ENCODE peak calls at places on chromosomes 4 and X, in five cellular contexts. G is PC-3; T is foreskin fibroblast; B is CD4-positive, alpha-beta T cell; I is IMR-90. P is an unnamed sample.

GRCh38 chr4:184805462-184806245 is 20.1 kb downstream of the ACSL1 start:
- DNase-seq in G (peak; percentile 15), T (no peak), B (no peak), I (no peak), P (no peak)

GRCh38 chr4:170599894-170600293 is 510.1 kb upstream of the AADAT start:
- DNase-seq in G (no peak), T (no peak), B (no peak), I (no peak), P (no peak)

GRCh38 chr4:159010563-159011260 is 92.2 kb upstream of the RAPGEF2 start:
- DNase-seq in G (peak; percentile 68), T (peak; percentile 81), B (no peak), I (peak; percentile 67), P (no peak)

GRCh38 chr4:21307709-21308108 is 607.5 kb downstream of the PACRGL start:
- DNase-seq in G (no peak), T (no peak), B (no peak), I (no peak), P (no peak)

GRCh38 chr4:28921886-28922285 is 1798.3 kb upstream of the PCDH7 start:
- DNase-seq in G (peak; percentile 3), T (no peak), B (no peak), I (no peak), P (no peak)

GRCh38 chrX:19772306-19772705 is 115.1 kb downstream of the SH3KBP1 start:
- DNase-seq in G (peak; percentile 30), T (peak; percentile 39), B (no peak), I (peak; percentile 38), P (no peak)

GRCh38 chr4:69167300-69167699 is 47.2 kb downstream of the UGT2B11 start:
- DNase-seq in G (no peak), T (no peak), B (no peak), I (peak; percentile 2), P (no peak)

GRCh38 chr4:145868637-145869409 is 69.8 kb downstream of the ZNF827 start:
- DNase-seq in G (peak; percentile 46), T (no peak), B (no peak), I (peak; percentile 12), P (no peak)

GRCh38 chr4:107153228-107153627 is 117.1 kb upstream of the DKK2 start:
- DNase-seq in G (no peak), T (no peak), B (no peak), I (no peak), P (no peak)

GRCh38 chr4:174284181-174284886 is 623 bp downstream of the CEP44 start:
- DNase-seq in G (peak; percentile 61), T (peak; percentile 43), B (no peak), I (peak; percentile 71), P (no peak)

GRCh38 chrX:1673337-1673736 is 58.5 kb downstream of the ASMT start:
- DNase-seq in G (peak; percentile 54), T (no peak), B (no peak), I (no peak), P (no peak)

GRCh38 chr4:105023668-105024055 is 123.0 kb upstream of the TET2 start:
- DNase-seq in G (no peak), T (no peak), B (no peak), I (no peak), P (no peak)

GRCh38 chr4:66649236-66649635 is 896.1 kb downstream of the CENPC start:
- DNase-seq in G (no peak), T (no peak), B (no peak), I (no peak), P (no peak)

GRCh38 chr4:59553063-59553738 is 1646.9 kb upstream of the ADGRL3 start:
- DNase-seq in G (peak; percentile 88), T (peak; percentile 52), B (no peak), I (no peak), P (no peak)

GRCh38 chr4:143559757-143560147 is 46.2 kb downstream of the SMARCA5 start:
- DNase-seq in G (no peak), T (no peak), B (peak; percentile 2), I (no peak), P (no peak)

GRCh38 chr4:79209822-79210635 is 115.8 kb downstream of the NAA11 start:
- DNase-seq in G (no peak), T (no peak), B (no peak), I (no peak), P (no peak)

GRCh38 chr4:124203613-124204284 is 508.8 kb downstream of the ANKRD50 start:
- DNase-seq in G (peak; percentile 73), T (peak; percentile 29), B (no peak), I (peak; percentile 85), P (no peak)

GRCh38 chrX:130772313-130773140 is 130.5 kb downstream of the ENOX2 start:
- DNase-seq in G (peak; percentile 82), T (peak; percentile 74), B (no peak), I (peak; percentile 73), P (no peak)

GRCh38 chr4:70768301-70768948 is 46.7 kb downstream of the RUFY3 start:
- DNase-seq in G (no peak), T (no peak), B (no peak), I (peak; percentile 34), P (no peak)

GRCh38 chrX:103092942-103093341 is at the start of gene NXF3:
- DNase-seq in G (no peak), T (no peak), B (no peak), I (no peak), P (no peak)

GRCh38 chr4:39548425-39549067 is 21.3 kb upstream of the UGDH start:
- DNase-seq in G (peak; percentile 59), T (no peak), B (no peak), I (peak; percentile 45), P (no peak)

GRCh38 chr4:164424852-164425251 is 329.1 kb upstream of the SMIM31 start:
- DNase-seq in G (peak; percentile 36), T (no peak), B (no peak), I (no peak), P (no peak)

GRCh38 chr4:5888222-5888701 is 4.6 kb downstream of the CRMP1 start:
- DNase-seq in G (no peak), T (no peak), B (no peak), I (no peak), P (peak; percentile 61)

GRCh38 chr4:37243722-37244582 is 591 bp upstream of the NWD2 start:
- DNase-seq in G (no peak), T (peak; percentile 0), B (no peak), I (no peak), P (no peak)

GRCh38 chr4:110586137-110586850 is 36.6 kb downstream of the PITX2 start:
- DNase-seq in G (peak; percentile 72), T (peak; percentile 45), B (no peak), I (peak; percentile 69), P (no peak)
- TF ChIP-seq CTCF in G (peak; percentile 66), T (peak; percentile 65), B (no peak), I (peak; percentile 57), P (peak; percentile 55)

DNA sequence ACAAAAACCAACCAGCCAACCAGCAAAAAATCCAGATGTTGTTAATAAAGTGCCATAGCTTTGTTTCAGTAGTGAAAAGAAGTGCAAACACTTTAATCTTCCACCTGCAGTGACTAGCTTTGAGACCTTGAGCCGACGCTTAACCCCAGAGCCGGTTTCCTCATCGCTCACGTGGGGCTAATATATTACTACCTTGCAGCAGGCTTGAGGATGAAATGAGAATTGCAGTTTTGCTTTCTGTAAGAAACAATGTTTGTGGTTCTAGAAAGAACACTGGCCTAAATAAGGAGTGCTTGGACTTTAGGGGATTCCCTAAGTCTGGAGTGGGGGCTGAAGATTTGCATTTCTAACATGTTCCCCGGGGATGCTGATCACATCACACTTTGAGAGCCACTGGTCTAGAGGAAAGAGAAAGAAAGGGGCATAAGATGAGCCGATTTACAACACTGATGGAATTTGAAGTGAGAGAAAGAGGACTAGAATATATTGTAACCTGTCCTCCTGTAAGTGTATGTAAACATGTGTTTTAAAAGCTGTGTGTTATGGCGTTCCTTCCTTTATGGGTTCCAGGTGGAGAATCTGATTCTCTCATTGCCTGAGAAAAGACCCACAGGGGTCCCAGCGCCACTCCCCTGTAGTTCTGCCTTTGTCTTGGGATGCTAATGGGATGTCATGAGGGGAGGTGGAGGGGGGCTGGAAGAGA is 1.4 kb downstream of the FGF2 start:
- DNase-seq in G (peak; percentile 70), T (peak; percentile 48), B (peak; percentile 8), I (peak; percentile 77), P (no peak)
- TF ChIP-seq CTCF in G (no peak), T (peak; percentile 7), B (no peak), I (peak; percentile 30), P (no peak)

GRCh38 chr4:52979020-52979419 is 116.9 kb downstream of the RASL11B start:
- DNase-seq in G (peak; percentile 20), T (no peak), B (no peak), I (no peak), P (no peak)

GRCh38 chr4:52984469-52984868 is 122.4 kb downstream of the RASL11B start:
- DNase-seq in G (peak; percentile 60), T (peak; percentile 31), B (no peak), I (peak; percentile 60), P (no peak)

GRCh38 chr4:52979821-52980590 is 117.9 kb downstream of the RASL11B start:
- DNase-seq in G (peak; percentile 12), T (no peak), B (no peak), I (no peak), P (no peak)

GRCh38 chr4:52983563-52984303 is 121.6 kb downstream of the RASL11B start:
- DNase-seq in G (peak; percentile 83), T (no peak), B (no peak), I (peak; percentile 68), P (no peak)

GRCh38 chr4:52982246-52982950 is 120.3 kb downstream of the RASL11B start:
- DNase-seq in G (peak; percentile 66), T (peak; percentile 40), B (no peak), I (peak; percentile 73), P (no peak)
- TF ChIP-seq CTCF in G (peak; percentile 88), T (peak; percentile 70), B (no peak), I (peak; percentile 91), P (peak; percentile 72)

DNA sequence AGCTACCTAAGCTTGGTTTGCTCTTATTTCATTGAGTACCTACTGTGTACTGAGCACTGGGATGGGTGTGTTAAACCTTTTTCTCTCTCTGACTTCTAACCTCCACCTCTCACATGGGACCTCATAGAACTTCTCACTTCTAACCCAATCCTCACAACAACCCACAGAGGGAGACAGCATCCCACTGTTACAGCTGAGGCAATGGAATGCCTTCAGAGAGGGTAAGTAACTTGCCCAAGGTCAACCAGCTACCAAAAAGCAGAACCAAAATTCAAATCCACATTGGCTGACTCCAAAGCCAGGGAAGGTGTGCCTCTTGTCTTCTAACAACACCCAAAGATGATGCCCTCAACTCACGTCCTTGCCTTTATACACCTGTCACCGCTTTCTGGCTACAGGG is 5.4 kb downstream of the SEL1L3 start:
- DNase-seq in G (no peak), T (no peak), B (no peak), I (no peak), P (no peak)
- TF ChIP-seq CTCF in G (peak; percentile 21), T (no peak), B (no peak), I (no peak), P (no peak)

DNA sequence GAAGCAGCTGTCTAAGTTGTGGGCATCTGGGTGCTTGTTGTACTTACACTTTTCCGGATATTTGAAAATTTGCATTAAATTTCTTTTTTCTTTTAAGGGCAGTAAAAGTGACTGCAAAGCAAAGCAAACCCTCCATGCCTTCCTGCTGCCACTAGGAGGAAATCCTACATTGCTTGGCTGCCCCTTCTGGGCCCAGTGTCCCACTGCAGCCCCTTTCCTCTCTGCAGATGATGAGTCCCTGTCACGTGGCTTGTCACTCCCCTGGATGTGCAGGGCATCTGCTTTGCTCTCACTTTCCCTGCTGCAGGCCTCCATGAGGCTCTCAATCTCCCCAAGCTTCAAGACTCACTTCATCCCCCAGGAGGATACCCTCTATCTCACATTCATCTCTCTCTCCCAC is 12.7 kb downstream of the TSR2 start:
- DNase-seq in G (peak; percentile 9), T (no peak), B (no peak), I (peak; percentile 8), P (no peak)
- TF ChIP-seq CTCF in G (peak; percentile 38), T (peak; percentile 14), B (no peak), I (peak; percentile 35), P (no peak)

GRCh38 chrX:114959729-114960128 is 57.7 kb downstream of the IL13RA2 start:
- DNase-seq in G (peak; percentile 52), T (no peak), B (no peak), I (peak; percentile 22), P (no peak)
- TF ChIP-seq CTCF in G (peak; percentile 68), T (peak; percentile 8), B (no peak), I (peak; percentile 54), P (peak; percentile 38)

P was measured in D721Med.